ENCODE peak calls at places on chromosomes 4 and X, in nine cellular contexts. X is esophagus muscularis mucosa, S is A549, T is H1, B is stomach, Y is tibial nerve, D is sigmoid colon, J is GM12878, U is ovary. A is an unnamed sample.

GRCh38 chrX:46582964-46583363 is 9.4 kb downstream of the CHST7 start:
- DNase-seq in X (no peak), S (peak), T (no peak), B (no peak), Y (peak), D (no peak), J (no peak), U (no peak), A (no peak)

GRCh38 chrX:146481735-146482134 is 327.8 kb upstream of the CXorf51B start:
- DNase-seq in X (no peak), S (no peak), T (no peak), B (no peak), Y (no peak), D (no peak), J (no peak), U (no peak), A (no peak)

GRCh38 chrX:23784487-23785301 is 1.7 kb downstream of the SAT1 start:
- DNase-seq in X (no peak), S (peak), T (no peak), B (no peak), Y (no peak), D (no peak), J (no peak), U (no peak), A (no peak)

GRCh38 chr4:7781993-7782392 is 157.7 kb downstream of the AFAP1 start:
- DNase-seq in X (no peak), S (no peak), T (no peak), B (no peak), Y (no peak), D (peak), J (no peak), U (peak), A (peak)

GRCh38 chr4:65193985-65194384 is 476.3 kb downstream of the EPHA5 start:
- DNase-seq in X (no peak), S (no peak), T (no peak), B (no peak), Y (no peak), D (no peak), J (no peak), U (no peak), A (no peak)

GRCh38 chr4:53010320-53010719 is 148.2 kb downstream of the RASL11B start:
- DNase-seq in X (no peak), S (no peak), T (no peak), B (no peak), Y (peak), D (peak), J (no peak), U (peak), A (no peak)

GRCh38 chrX:34275710-34276109 is 143.6 kb upstream of the FAM47A start:
- DNase-seq in X (no peak), S (no peak), T (no peak), B (no peak), Y (no peak), D (no peak), J (no peak), U (no peak), A (no peak)

GRCh38 chr4:148376151-148376550 is 66.1 kb downstream of the NR3C2 start:
- DNase-seq in X (no peak), S (peak), T (no peak), B (peak), Y (peak), D (peak), J (no peak), U (peak), A (no peak)

GRCh38 chr4:97656034-97656720 is 487.1 kb downstream of the STPG2 start:
- DNase-seq in X (no peak), S (peak), T (no peak), B (no peak), Y (no peak), D (no peak), J (no peak), U (no peak), A (no peak)

GRCh38 chr4:147839200-147839599 is 107.3 kb downstream of the ARHGAP10 start:
- DNase-seq in X (no peak), S (no peak), T (no peak), B (no peak), Y (no peak), D (no peak), J (no peak), U (no peak), A (no peak)

GRCh38 chr4:121077496-121077895 is 5.2 kb upstream of the NDNF start:
- DNase-seq in X (no peak), S (no peak), T (no peak), B (no peak), Y (no peak), D (no peak), J (no peak), U (no peak), A (no peak)

GRCh38 chrX:74133156-74133796 is 170.7 kb upstream of the ZCCHC13 start:
- DNase-seq in X (no peak), S (peak), T (no peak), B (no peak), Y (peak), D (no peak), J (peak), U (no peak), A (no peak)

GRCh38 chr4:183182873-183183725 is 84.0 kb downstream of the WWC2 start:
- DNase-seq in X (no peak), S (peak), T (peak), B (no peak), Y (peak), D (no peak), J (no peak), U (no peak), A (no peak)

GRCh38 chr4:52160859-52161258 is 109.8 kb downstream of the SPATA18 start:
- DNase-seq in X (no peak), S (no peak), T (no peak), B (no peak), Y (no peak), D (no peak), J (no peak), U (no peak), A (no peak)

GRCh38 chr4:175282407-175282806 is 364.2 kb downstream of the ADAM29 start:
- DNase-seq in X (no peak), S (no peak), T (no peak), B (no peak), Y (no peak), D (no peak), J (no peak), U (no peak), A (no peak)

GRCh38 chrX:44621088-44621487 is 78.4 kb upstream of the FUNDC1 start:
- DNase-seq in X (no peak), S (peak), T (no peak), B (no peak), Y (no peak), D (no peak), J (no peak), U (no peak), A (no peak)

GRCh38 chrX:104284407-104285000 is 29.8 kb upstream of the ESX1 start:
- DNase-seq in X (no peak), S (no peak), T (no peak), B (no peak), Y (no peak), D (no peak), J (no peak), U (no peak), A (no peak)

GRCh38 chr4:182758288-182758687 is 158.9 kb downstream of the DCTD start:
- DNase-seq in X (no peak), S (no peak), T (no peak), B (no peak), Y (no peak), D (no peak), J (no peak), U (no peak), A (no peak)

GRCh38 chrX:20668550-20668949 is 401.8 kb upstream of the RPS6KA3 start:
- DNase-seq in X (no peak), S (no peak), T (no peak), B (no peak), Y (no peak), D (no peak), J (no peak), U (no peak), A (no peak)

GRCh38 chrX:120718969-120719368 is 89.1 kb upstream of the C1GALT1C1 start:
- DNase-seq in X (no peak), S (no peak), T (no peak), B (no peak), Y (no peak), D (no peak), J (no peak), U (no peak), A (no peak)

GRCh38 chr4:173919196-173919595 is 364.3 kb downstream of the FBXO8 start:
- DNase-seq in X (no peak), S (no peak), T (no peak), B (no peak), Y (no peak), D (no peak), J (no peak), U (no peak), A (no peak)

GRCh38 chr4:4397441-4397819 is 10.5 kb downstream of the NSG1 start:
- DNase-seq in X (no peak), S (no peak), T (no peak), B (no peak), Y (no peak), D (no peak), J (no peak), U (no peak), A (no peak)

GRCh38 chrX:45771114-45771513 is 570.4 kb upstream of the DIPK2B start:
- DNase-seq in X (no peak), S (peak), T (no peak), B (peak), Y (no peak), D (peak), J (no peak), U (no peak), A (no peak)

GRCh38 chr4:153488006-153488718 is 22.0 kb downstream of the TMEM131L start:
- DNase-seq in X (peak), S (no peak), T (peak), B (no peak), Y (no peak), D (no peak), J (peak), U (no peak), A (no peak)

GRCh38 chr4:25011135-25011866 is 19.4 kb downstream of the LGI2 start:
- DNase-seq in X (no peak), S (no peak), T (no peak), B (no peak), Y (no peak), D (no peak), J (no peak), U (no peak), A (no peak)

GRCh38 chrX:151970661-151971060 is 3.8 kb downstream of the GABRE start:
- DNase-seq in X (no peak), S (peak), T (no peak), B (peak), Y (peak), D (peak), J (no peak), U (peak), A (peak)

GRCh38 chrX:13220916-13221315 is 98.9 kb downstream of the ATXN3L start:
- DNase-seq in X (no peak), S (no peak), T (no peak), B (no peak), Y (no peak), D (no peak), J (no peak), U (no peak), A (no peak)

GRCh38 chr4:56106180-56106579 is 157.4 kb downstream of the CEP135 start:
- DNase-seq in X (no peak), S (no peak), T (no peak), B (no peak), Y (no peak), D (no peak), J (no peak), U (no peak), A (no peak)

GRCh38 chrX:16528620-16529019 is 121.3 kb upstream of the S100G start:
- DNase-seq in X (no peak), S (no peak), T (no peak), B (no peak), Y (no peak), D (no peak), J (no peak), U (no peak), A (no peak)

GRCh38 chr4:39341075-39341725 is 25.0 kb downstream of the RFC1 start:
- DNase-seq in X (no peak), S (no peak), T (no peak), B (no peak), Y (no peak), D (no peak), J (no peak), U (no peak), A (no peak)

DNA sequence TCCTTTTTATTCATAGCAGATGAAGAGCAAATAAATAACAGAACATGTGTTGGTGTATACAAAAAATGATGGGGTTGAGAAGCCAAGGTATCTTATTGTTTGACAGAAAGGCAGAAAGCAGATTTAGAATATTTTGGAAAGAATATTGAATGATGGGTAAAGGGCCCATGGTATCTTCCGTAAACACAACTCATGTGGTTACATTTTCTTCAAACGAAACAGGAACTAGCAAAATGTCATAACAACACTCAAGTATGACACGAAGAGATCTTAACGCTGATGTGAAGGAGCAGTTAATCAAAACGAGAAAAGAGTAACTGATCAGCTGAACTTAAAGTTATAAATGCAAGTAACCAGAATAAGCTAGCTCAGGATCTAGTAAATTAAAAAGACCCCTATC is 195.7 kb upstream of the GK2 start:
- DNase-seq in X (no peak), S (no peak), T (no peak), B (no peak), Y (no peak), D (no peak), J (no peak), U (no peak), A (no peak)
- H3K4me3 ChIP-seq in X (no peak), S (no peak), T (no peak), B (no peak), Y (no peak), D (no peak), J (no peak), U (no peak), A (no peak)

GRCh38 chr4:89836897-89837384 is at the start of gene SNCA:
- DNase-seq in X (no peak), S (peak), T (peak), B (peak), Y (peak), D (peak), J (no peak), U (peak), A (peak)
- TF ChIP-seq EP300 in X (no peak), S (no peak), T (no peak), B (no peak), Y (peak), D (no peak), J (no peak), U (no peak), A (no peak)

GRCh38 chr4:122722256-122722655 is 10.2 kb upstream of the BBS12 start:
- DNase-seq in X (no peak), S (no peak), T (no peak), B (no peak), Y (no peak), D (no peak), J (no peak), U (no peak), A (no peak)
- H3K4me3 ChIP-seq in X (no peak), S (no peak), T (no peak), B (no peak), Y (no peak), D (no peak), J (no peak), U (no peak), A (no peak)

DNA sequence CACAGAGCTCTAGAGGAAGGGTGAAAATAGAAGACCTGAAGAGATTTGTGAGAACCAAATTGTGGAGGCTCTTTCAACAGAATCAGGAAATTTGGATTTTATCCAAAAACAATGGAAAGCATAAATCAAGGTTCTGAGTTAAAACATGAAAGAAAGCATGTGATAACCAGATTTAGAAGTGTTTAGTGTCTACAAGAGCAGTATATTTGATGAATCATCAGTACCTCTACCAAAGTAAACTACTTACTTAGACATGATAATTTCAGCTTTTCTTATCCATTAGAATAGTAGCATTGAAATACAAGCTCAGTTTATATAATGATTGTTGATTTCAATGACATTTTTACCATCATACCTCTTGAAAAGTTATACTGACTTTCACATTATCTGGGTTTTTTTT is 25.9 kb upstream of the INTU start:
- DNase-seq in X (no peak), S (no peak), T (no peak), B (no peak), Y (no peak), D (no peak), J (no peak), U (no peak), A (no peak)
- TF ChIP-seq EP300 in X (no peak), S (no peak), T (no peak), B (no peak), Y (no peak), D (no peak), J (no peak), U (no peak), A (no peak)

GRCh38 chr4:22514431-22514830 is 1.4 kb downstream of the ADGRA3 start:
- DNase-seq in X (no peak), S (no peak), T (no peak), B (no peak), Y (no peak), D (no peak), J (no peak), U (no peak), A (no peak)

GRCh38 chr4:22515888-22516541 is at the start of gene ADGRA3:
- DNase-seq in X (no peak), S (peak), T (peak), B (peak), Y (peak), D (peak), J (no peak), U (peak), A (no peak)

GRCh38 chr4:22512306-22512705 is 3.6 kb downstream of the ADGRA3 start:
- DNase-seq in X (no peak), S (no peak), T (no peak), B (no peak), Y (no peak), D (no peak), J (no peak), U (no peak), A (no peak)

GRCh38 chr4:22514001-22514400 is 1.9 kb downstream of the ADGRA3 start:
- DNase-seq in X (no peak), S (peak), T (no peak), B (no peak), Y (no peak), D (no peak), J (no peak), U (no peak), A (no peak)

DNA sequence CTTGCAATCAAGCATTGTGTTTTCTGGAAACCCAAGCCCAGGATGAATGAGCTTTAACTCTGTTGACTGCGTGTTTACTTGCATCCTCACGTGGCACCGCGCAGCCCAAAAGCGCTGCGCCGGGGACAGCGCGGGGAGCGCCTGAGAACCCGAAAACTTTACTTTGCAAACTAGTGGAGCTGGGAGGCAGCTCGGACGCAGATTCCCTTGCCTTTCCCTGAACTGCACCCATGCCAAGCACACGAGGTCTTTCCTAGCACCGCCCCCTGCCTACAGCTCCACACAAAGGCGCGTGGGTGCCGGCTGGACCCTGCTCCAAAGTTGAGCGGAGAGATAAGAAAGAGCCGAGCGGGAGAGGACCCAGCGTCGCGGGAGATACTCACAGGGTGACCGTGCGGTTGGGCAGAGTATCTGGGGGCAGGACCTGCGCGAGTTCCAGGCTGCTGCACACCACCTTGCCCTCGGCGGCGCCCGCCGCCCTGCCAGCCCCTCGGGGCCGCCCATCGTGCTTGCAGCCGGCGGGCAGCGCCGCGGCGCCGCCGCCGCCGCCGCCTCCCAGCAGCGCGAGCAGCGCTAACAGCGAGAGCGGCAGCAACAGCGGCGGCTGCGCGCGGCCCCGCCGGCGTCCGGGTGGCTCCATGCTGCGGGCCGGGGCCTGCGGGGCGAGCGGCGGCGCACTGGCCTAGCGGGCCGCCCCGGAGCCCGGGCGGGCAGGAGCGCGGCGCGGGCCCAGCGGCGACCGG is 550 bp downstream of the ADGRA3 start:
- DNase-seq in X (no peak), S (peak), T (peak), B (peak), Y (peak), D (peak), J (no peak), U (peak), A (peak)
- H3K4me3 ChIP-seq in X (peak), S (peak), T (peak), B (peak), Y (peak), D (peak), J (no peak), U (peak), A (peak)

DNA sequence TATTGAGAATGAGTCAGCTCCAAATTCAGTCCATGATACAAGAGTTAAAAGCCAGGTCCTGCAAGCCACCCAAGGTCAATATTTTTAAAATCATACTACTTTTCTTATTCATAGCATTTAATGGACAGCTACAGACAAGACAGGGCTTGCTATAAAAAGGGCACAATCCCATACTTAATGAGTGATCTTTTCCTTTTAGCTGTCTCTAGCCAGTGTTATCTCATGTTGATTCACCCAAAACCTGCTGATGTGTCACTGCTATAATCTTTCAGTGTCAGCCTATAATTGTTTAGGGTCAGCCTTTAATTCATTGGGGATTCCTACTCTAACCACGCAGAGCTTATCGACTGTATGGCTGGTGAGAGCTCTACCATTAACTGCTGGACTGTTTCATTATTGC is 51.2 kb upstream of the HCCS start:
- DNase-seq in X (no peak), S (no peak), T (no peak), B (no peak), Y (no peak), D (no peak), J (no peak), U (no peak), A (no peak)
- TF ChIP-seq EP300 in X (no peak), S (no peak), T (no peak), B (no peak), Y (no peak), D (no peak), J (no peak), U (no peak), A (no peak)